ENCODE peak calls at places on chromosomes 2 and 18, in nine cellular contexts. Y is astrocyte of the spinal cord, P is brain microvascular endothelial cell, H is stomach, I is A549, U is fibroblast of mammary gland, F is fibroblast of lung, W is astrocyte, A is adrenal gland. O is an unnamed sample.

GRCh38 chr2:219629976-219630695 is 2.7 kb downstream of the SLC4A3 start:
- DNase-seq in Y (no peak), P (peak), H (no peak), I (no peak), U (no peak), F (no peak), W (no peak), A (peak), O (peak)

GRCh38 chr18:54558609-54559585 is 32.1 kb upstream of the DYNAP start:
- DNase-seq in Y (peak), P (no peak), H (no peak), I (peak), U (peak), F (peak), W (peak), A (no peak), O (peak)

GRCh38 chr18:10526211-10526949 is 553 bp downstream of the NAPG start:
- DNase-seq in Y (no peak), P (peak), H (peak), I (peak), U (peak), F (peak), W (peak), A (peak), O (peak)

GRCh38 chr18:48805826-48806535 is 144.8 kb downstream of the SMAD7 start:
- DNase-seq in Y (no peak), P (no peak), H (peak), I (no peak), U (no peak), F (no peak), W (no peak), A (peak), O (no peak)

GRCh38 chr18:45481846-45482245 is 133.4 kb upstream of the SLC14A2 start:
- DNase-seq in Y (peak), P (no peak), H (no peak), I (no peak), U (no peak), F (no peak), W (peak), A (no peak), O (no peak)

GRCh38 chr2:100571668-100572067 is 8.9 kb downstream of the PDCL3 start:
- DNase-seq in Y (no peak), P (no peak), H (no peak), I (no peak), U (no peak), F (peak), W (no peak), A (no peak), O (no peak)

GRCh38 chr2:75790790-75791467 is 80.2 kb upstream of the GCFC2 start:
- DNase-seq in Y (no peak), P (no peak), H (no peak), I (no peak), U (no peak), F (no peak), W (no peak), A (no peak), O (no peak)

GRCh38 chr2:74768401-74768914 is 65.5 kb upstream of the HK2 start:
- DNase-seq in Y (peak), P (no peak), H (no peak), I (no peak), U (no peak), F (peak), W (peak), A (no peak), O (no peak)

GRCh38 chr2:73266061-73266891 is 18.0 kb downstream of the FBXO41 start:
- DNase-seq in Y (no peak), P (no peak), H (no peak), I (no peak), U (no peak), F (peak), W (peak), A (no peak), O (no peak)

GRCh38 chr18:70373062-70373519 is 84.2 kb downstream of the SOCS6 start:
- DNase-seq in Y (peak), P (peak), H (no peak), I (peak), U (peak), F (peak), W (peak), A (no peak), O (peak)

GRCh38 chr2:107569496-107569895 is 257.2 kb upstream of the RGPD4 start:
- DNase-seq in Y (peak), P (no peak), H (no peak), I (no peak), U (no peak), F (no peak), W (peak), A (no peak), O (no peak)

GRCh38 chr18:48488388-48488850 is 50.4 kb upstream of the CTIF start:
- DNase-seq in Y (peak), P (peak), H (peak), I (peak), U (peak), F (peak), W (peak), A (peak), O (peak)

GRCh38 chr2:227471924-227472264 is at the start of gene AGFG1:
- DNase-seq in Y (peak), P (peak), H (peak), I (peak), U (peak), F (peak), W (no peak), A (peak), O (peak)

GRCh38 chr18:27235218-27235870 is 50.2 kb upstream of the CHST9 start:
- DNase-seq in Y (no peak), P (no peak), H (no peak), I (no peak), U (no peak), F (no peak), W (no peak), A (no peak), O (no peak)

GRCh38 chr18:51668101-51668500 is 470.6 kb upstream of the MEX3C start:
- DNase-seq in Y (peak), P (peak), H (peak), I (peak), U (peak), F (peak), W (peak), A (peak), O (peak)

GRCh38 chr2:195356026-195356425 is 301.0 kb upstream of the SLC39A10 start:
- DNase-seq in Y (no peak), P (no peak), H (no peak), I (no peak), U (no peak), F (no peak), W (no peak), A (no peak), O (no peak)

GRCh38 chr18:10035306-10035991 is 121.6 kb downstream of the VAPA start:
- DNase-seq in Y (no peak), P (no peak), H (peak), I (no peak), U (peak), F (no peak), W (no peak), A (no peak), O (no peak)

GRCh38 chr2:219293736-219294201 is 14.6 kb downstream of the DNAJB2 start:
- DNase-seq in Y (no peak), P (no peak), H (no peak), I (no peak), U (no peak), F (no peak), W (no peak), A (no peak), O (no peak)

GRCh38 chr2:44582363-44583008 is 220.7 kb downstream of the CAMKMT start:
- DNase-seq in Y (no peak), P (no peak), H (no peak), I (no peak), U (peak), F (peak), W (peak), A (no peak), O (peak)

GRCh38 chr18:35905436-35905835 is 67.0 kb upstream of the RMP24 start:
- DNase-seq in Y (no peak), P (no peak), H (no peak), I (no peak), U (no peak), F (no peak), W (no peak), A (no peak), O (no peak)

GRCh38 chr2:192645811-192646598 is 451.3 kb upstream of the TMEFF2 start:
- DNase-seq in Y (no peak), P (no peak), H (no peak), I (no peak), U (no peak), F (no peak), W (no peak), A (no peak), O (no peak)

GRCh38 chr2:240429341-240429871 is 6.1 kb upstream of the GPC1 start:
- DNase-seq in Y (no peak), P (no peak), H (peak), I (no peak), U (no peak), F (no peak), W (no peak), A (peak), O (no peak)

GRCh38 chr2:20356042-20356441 is 5.4 kb upstream of the PUM2 start:
- DNase-seq in Y (peak), P (peak), H (no peak), I (no peak), U (peak), F (peak), W (peak), A (no peak), O (peak)

GRCh38 chr2:240783819-240784621 is 36.0 kb downstream of the KIF1A start:
- DNase-seq in Y (no peak), P (no peak), H (no peak), I (no peak), U (no peak), F (no peak), W (no peak), A (no peak), O (no peak)

GRCh38 chr2:45191972-45192371 is 182.7 kb upstream of the SIX2 start:
- DNase-seq in Y (no peak), P (no peak), H (no peak), I (no peak), U (peak), F (peak), W (peak), A (no peak), O (peak)

GRCh38 chr18:62387257-62387656 is 62.1 kb downstream of the TNFRSF11A start:
- DNase-seq in Y (no peak), P (no peak), H (no peak), I (no peak), U (no peak), F (no peak), W (no peak), A (no peak), O (no peak)

GRCh38 chr2:89850881-89851582 is 1159.6 kb downstream of the RPIA start:
- DNase-seq in Y (no peak), P (no peak), H (no peak), I (no peak), U (no peak), F (no peak), W (no peak), A (no peak), O (no peak)
- H3K4me3 ChIP-seq in Y (no peak), P (no peak), H (no peak), I (no peak), U (no peak), F (no peak), W (no peak), A (no peak), O (no peak)

DNA sequence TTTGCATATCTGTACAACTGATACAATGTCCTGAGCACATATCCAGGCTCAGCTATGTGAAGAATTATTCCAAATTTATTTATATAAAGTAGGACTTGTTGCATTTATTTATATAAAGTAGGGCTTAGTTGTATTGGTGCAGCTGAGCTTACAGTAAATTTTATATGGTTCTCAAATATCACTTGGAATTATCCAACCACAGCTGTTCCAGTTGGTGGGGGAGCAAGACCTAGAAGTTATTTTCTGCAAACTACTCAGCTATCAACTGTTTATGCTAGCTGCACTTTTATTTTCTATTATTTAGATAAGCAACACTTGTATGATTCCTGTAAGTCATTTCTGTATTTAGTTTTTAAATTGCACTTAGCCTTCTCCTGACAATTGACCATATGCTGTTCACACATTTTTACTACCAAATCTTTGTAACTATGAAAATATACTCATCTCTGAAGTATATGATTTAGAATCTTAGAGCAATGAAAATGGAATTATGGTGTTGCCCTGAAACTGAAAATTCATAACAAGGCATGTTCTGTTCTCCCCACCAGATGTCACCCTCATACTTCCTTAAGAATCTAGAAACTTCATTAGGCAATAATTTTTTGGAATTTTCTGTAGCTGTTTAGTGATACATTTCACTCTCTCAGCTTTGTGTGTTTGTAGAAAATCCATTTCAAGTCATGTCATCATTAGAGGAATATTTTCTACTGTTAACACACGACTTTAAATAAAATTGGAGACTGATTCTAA is 157.0 kb upstream of the CBLN2 start:
- DNase-seq in Y (peak), P (peak), H (no peak), I (no peak), U (peak), F (peak), W (peak), A (no peak), O (peak)
- TF ChIP-seq CTCF in Y (peak), P (peak), H (no peak), I (peak), U (peak), F (peak), W (peak), A (no peak), O (peak)

DNA sequence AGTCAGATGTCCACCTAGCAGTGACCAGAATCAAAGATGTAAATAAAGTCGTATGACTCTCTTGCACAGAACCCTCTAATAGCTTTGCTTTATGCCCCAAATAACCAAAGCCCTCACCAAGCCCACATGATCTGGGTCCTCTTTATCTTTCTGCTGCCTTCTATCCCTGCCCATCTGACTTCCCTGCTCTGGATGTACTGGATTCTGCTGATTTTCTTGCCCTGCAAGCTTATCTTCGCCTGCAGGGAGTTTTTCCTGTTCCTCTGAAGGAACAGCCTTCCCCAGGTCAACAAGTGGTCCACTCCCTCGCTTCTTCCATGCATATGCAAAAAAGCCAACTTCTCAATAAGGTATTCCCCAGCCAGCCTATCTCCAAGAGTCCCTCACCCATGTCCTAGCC is 18.7 kb downstream of the IL36B start:
- DNase-seq in Y (no peak), P (no peak), H (no peak), I (no peak), U (no peak), F (no peak), W (no peak), A (no peak), O (no peak)
- H3K4me3 ChIP-seq in Y (no peak), P (no peak), H (no peak), I (no peak), U (no peak), F (no peak), W (no peak), A (no peak), O (no peak)

DNA sequence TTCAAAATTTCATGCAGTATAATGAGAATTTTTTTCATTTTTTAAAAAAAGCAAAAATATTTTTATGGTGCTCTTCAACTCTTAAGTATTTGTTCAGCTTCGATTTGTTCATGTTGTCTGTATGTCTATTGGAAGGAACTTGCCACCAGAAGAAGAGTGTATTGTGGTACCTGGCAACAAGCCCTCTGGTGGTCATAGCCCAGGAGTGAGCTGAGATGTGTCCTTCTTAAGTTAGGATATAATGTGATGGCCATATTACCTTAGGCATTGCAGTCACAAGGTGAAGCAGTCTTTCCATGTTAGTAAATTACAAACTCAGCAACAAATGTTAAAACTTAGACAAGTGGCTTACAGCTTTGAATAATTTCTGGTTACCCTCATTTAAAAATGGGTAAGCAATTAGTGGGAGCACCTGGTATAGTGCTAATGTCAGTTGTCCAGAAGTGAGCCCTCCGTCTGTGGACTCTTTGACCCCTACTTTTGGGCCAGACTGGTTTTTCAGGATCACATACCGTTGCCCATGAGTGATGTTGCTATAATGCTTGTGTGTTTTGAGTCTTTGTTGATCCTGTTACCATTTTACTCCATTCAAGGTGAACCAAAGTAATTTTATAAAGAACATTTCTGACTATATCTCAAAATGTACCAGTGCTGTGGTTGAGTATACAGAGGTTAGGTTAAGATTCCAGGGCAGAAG is 57.4 kb downstream of the MYO1B start:
- DNase-seq in Y (no peak), P (peak), H (no peak), I (peak), U (peak), F (no peak), W (no peak), A (no peak), O (no peak)
- TF ChIP-seq CTCF in Y (peak), P (peak), H (no peak), I (peak), U (peak), F (no peak), W (peak), A (no peak), O (no peak)

DNA sequence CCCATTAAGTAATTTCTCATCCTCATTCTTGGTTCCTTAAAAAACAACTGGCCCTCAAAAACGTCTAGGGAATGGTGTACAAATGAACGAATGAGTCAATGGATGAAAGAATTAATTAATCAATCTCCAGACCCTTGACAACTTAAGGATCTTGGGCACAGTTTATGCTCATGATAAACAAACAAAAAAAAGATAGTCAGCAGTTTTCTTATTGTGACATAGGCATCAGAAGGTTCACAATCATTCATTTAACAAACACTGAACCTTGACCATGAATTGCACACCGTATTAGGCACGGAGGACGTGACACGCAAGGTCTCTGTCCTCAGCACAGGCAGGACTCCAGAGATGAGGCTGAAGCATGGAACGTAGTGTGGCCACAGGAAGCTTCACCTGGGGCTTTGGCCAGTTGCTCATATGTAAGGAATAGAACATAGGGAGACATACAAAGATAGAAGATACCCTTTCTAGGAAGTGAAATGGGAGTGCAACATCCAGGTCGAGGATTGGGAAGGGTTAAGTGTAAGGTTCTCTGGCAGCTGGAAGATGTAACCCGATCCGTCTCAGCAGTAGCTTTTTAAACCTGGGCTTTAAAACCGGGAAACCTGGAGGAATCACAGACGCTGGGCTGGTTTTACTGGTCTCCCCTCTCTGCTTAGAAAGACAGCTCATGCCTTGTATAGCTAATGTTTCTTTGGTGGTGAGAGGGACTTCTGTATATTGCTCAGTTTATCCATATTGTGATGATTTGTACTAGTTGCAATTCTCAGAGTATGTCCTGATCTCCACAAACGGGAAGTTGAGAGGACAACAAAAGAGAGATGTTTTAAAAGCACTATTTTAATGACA is 8.9 kb upstream of the LTBP1 start:
- DNase-seq in Y (peak), P (peak), H (no peak), I (no peak), U (peak), F (peak), W (peak), A (no peak), O (peak)
- H3K4me3 ChIP-seq in Y (no peak), P (no peak), H (no peak), I (no peak), U (no peak), F (no peak), W (no peak), A (no peak), O (no peak)

GRCh38 chr2:119208791-119209203 is 14.8 kb upstream of the STEAP3 start:
- DNase-seq in Y (peak), P (no peak), H (no peak), I (peak), U (no peak), F (no peak), W (peak), A (no peak), O (no peak)
- TF ChIP-seq CTCF in Y (peak), P (peak), H (no peak), I (no peak), U (no peak), F (no peak), W (no peak), A (no peak), O (no peak)

DNA sequence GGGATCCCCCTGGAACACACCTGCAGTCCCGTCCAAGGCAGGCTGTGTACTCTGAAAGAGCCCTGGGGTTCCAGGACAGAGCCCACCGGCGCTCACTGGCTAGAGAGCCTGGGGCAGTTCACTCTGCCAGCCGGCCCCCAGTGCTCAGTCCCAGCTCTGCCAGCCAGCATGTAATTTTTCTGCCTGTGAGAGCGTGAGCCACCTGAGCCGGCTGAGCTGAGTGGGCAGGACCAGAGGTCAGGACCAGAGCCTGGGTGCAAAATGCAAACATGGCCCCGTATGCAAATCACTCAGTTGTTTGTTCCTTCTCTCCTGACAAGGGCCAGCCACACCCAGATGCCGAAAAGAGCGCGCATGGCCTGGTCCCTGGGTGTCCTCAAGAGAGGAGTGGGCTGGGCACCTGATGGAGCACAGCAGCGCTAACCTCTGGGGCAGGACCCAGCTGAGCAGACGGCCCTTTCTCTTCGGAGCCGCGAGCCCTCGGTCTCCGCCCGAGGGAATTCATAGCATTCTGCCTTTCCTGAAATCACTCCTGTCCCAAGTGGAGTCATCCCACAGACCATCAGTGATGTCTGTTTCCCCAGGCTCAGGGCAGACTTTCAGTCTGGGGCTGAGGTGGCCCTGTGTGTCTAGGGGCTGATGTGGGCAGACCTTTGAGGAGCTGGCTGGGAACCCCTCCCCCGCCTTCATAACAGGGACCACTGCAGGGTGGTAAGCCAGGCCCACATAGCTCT is 36.5 kb upstream of the PTMA start:
- DNase-seq in Y (no peak), P (no peak), H (peak), I (no peak), U (no peak), F (no peak), W (no peak), A (no peak), O (no peak)
- H3K4me3 ChIP-seq in Y (no peak), P (no peak), H (no peak), I (no peak), U (no peak), F (no peak), W (no peak), A (no peak), O (no peak)

GRCh38 chr2:196468394-196468793 is 171.1 kb upstream of the CCDC150 start:
- DNase-seq in Y (no peak), P (no peak), H (no peak), I (no peak), U (no peak), F (no peak), W (no peak), A (no peak), O (no peak)
- TF ChIP-seq CTCF in Y (peak), P (peak), H (no peak), I (no peak), U (no peak), F (peak), W (no peak), A (no peak), O (no peak)

GRCh38 chr2:10407841-10408648 is 40.1 kb downstream of the ODC1 start:
- DNase-seq in Y (peak), P (peak), H (peak), I (peak), U (peak), F (peak), W (peak), A (peak), O (peak)
- H3K4me3 ChIP-seq in Y (no peak), P (no peak), H (no peak), I (peak), U (no peak), F (no peak), W (no peak), A (no peak), O (no peak)

O was measured in foreskin fibroblast.